ENCODE peak calls at places on chromosomes 13 and 19, in six cellular contexts. One of them, this sample, is unnamed.

GRCh38 chr19:51552996-51553725 is 17.9 kb upstream of the ZNF175 start:
- DNase-seq in heart right ventricle: peak
- DNase-seq in pancreas: peak
- DNase-seq in cardiac fibroblast: peak
- DNase-seq in IMR-90: peak
- DNase-seq in lower lobe of right lung: peak
- DNase-seq in this sample: peak

GRCh38 chr13:51524846-51525566 is 59.3 kb upstream of the WDFY2 start:
- DNase-seq in pancreas: no peak
- DNase-seq in lower lobe of right lung: no peak
- DNase-seq in heart right ventricle: no peak
- DNase-seq in IMR-90: peak
- DNase-seq in cardiac fibroblast: peak
- DNase-seq in this sample: peak

GRCh38 chr13:23322353-23323336 is 110.9 kb downstream of the SACS start:
- DNase-seq in cardiac fibroblast: no peak
- DNase-seq in IMR-90: peak
- DNase-seq in pancreas: no peak
- DNase-seq in heart right ventricle: no peak
- DNase-seq in lower lobe of right lung: no peak
- DNase-seq in this sample: no peak

GRCh38 chr13:23578411-23579071 is 8.3 kb downstream of the TNFRSF19 start:
- DNase-seq in pancreas: peak
- DNase-seq in cardiac fibroblast: peak
- DNase-seq in IMR-90: peak
- DNase-seq in heart right ventricle: peak
- DNase-seq in lower lobe of right lung: peak
- DNase-seq in this sample: peak

GRCh38 chr13:38686635-38687245 is at the start of gene FREM2:
- DNase-seq in cardiac fibroblast: peak
- DNase-seq in lower lobe of right lung: peak
- DNase-seq in IMR-90: no peak
- DNase-seq in pancreas: peak
- DNase-seq in heart right ventricle: no peak
- DNase-seq in this sample: no peak

GRCh38 chr13:94233401-94233800 is 246.1 kb downstream of the DCT start:
- DNase-seq in lower lobe of right lung: no peak
- DNase-seq in cardiac fibroblast: peak
- DNase-seq in pancreas: no peak
- DNase-seq in IMR-90: peak
- DNase-seq in heart right ventricle: peak
- DNase-seq in this sample: peak

GRCh38 chr19:38880076-38880881 is 2.2 kb upstream of the RINL start:
- DNase-seq in pancreas: no peak
- DNase-seq in lower lobe of right lung: no peak
- DNase-seq in heart right ventricle: no peak
- DNase-seq in IMR-90: no peak
- DNase-seq in cardiac fibroblast: no peak
- DNase-seq in this sample: no peak

GRCh38 chr19:29806098-29806866 is 5.5 kb upstream of the CCNE1 start:
- DNase-seq in lower lobe of right lung: peak
- DNase-seq in cardiac fibroblast: peak
- DNase-seq in IMR-90: peak
- DNase-seq in pancreas: no peak
- DNase-seq in heart right ventricle: peak
- DNase-seq in this sample: peak

GRCh38 chr13:109971006-109971744 is 184.8 kb upstream of the IRS2 start:
- DNase-seq in lower lobe of right lung: no peak
- DNase-seq in IMR-90: no peak
- DNase-seq in heart right ventricle: no peak
- DNase-seq in cardiac fibroblast: no peak
- DNase-seq in pancreas: no peak
- DNase-seq in this sample: no peak

GRCh38 chr13:107422421-107422820 is 792.9 kb downstream of the LIG4 start:
- DNase-seq in cardiac fibroblast: no peak
- DNase-seq in heart right ventricle: no peak
- DNase-seq in pancreas: no peak
- DNase-seq in IMR-90: no peak
- DNase-seq in lower lobe of right lung: no peak
- DNase-seq in this sample: no peak

GRCh38 chr19:39843919-39844793 is 2.0 kb downstream of the FBL start:
- DNase-seq in lower lobe of right lung: no peak
- DNase-seq in heart right ventricle: no peak
- DNase-seq in IMR-90: peak
- DNase-seq in cardiac fibroblast: peak
- DNase-seq in pancreas: no peak
- DNase-seq in this sample: peak

GRCh38 chr19:7877249-7877836 is 3.2 kb upstream of the PRR36 start:
- DNase-seq in cardiac fibroblast: peak
- DNase-seq in IMR-90: no peak
- DNase-seq in pancreas: no peak
- DNase-seq in heart right ventricle: no peak
- DNase-seq in lower lobe of right lung: no peak
- DNase-seq in this sample: no peak

GRCh38 chr13:73578251-73578875 is 519.6 kb downstream of the KLF5 start:
- DNase-seq in lower lobe of right lung: no peak
- DNase-seq in heart right ventricle: no peak
- DNase-seq in IMR-90: peak
- DNase-seq in cardiac fibroblast: peak
- DNase-seq in pancreas: no peak
- DNase-seq in this sample: peak

GRCh38 chr19:19217110-19217509 is 5.4 kb downstream of the NCAN start:
- DNase-seq in IMR-90: peak
- DNase-seq in lower lobe of right lung: no peak
- DNase-seq in heart right ventricle: no peak
- DNase-seq in pancreas: no peak
- DNase-seq in cardiac fibroblast: peak
- DNase-seq in this sample: peak

GRCh38 chr13:111898956-111899713 is 167.8 kb upstream of the SOX1 start:
- DNase-seq in IMR-90: no peak
- DNase-seq in cardiac fibroblast: no peak
- DNase-seq in heart right ventricle: no peak
- DNase-seq in lower lobe of right lung: no peak
- DNase-seq in pancreas: no peak
- DNase-seq in this sample: no peak

GRCh38 chr13:52851153-52851962 is 2.9 kb upstream of the PCDH8 start:
- DNase-seq in lower lobe of right lung: peak
- DNase-seq in heart right ventricle: peak
- DNase-seq in cardiac fibroblast: peak
- DNase-seq in pancreas: peak
- DNase-seq in IMR-90: no peak
- DNase-seq in this sample: peak

GRCh38 chr13:80196756-80197155 is 144.2 kb downstream of the SPRY2 start:
- DNase-seq in lower lobe of right lung: no peak
- DNase-seq in cardiac fibroblast: peak
- DNase-seq in IMR-90: peak
- DNase-seq in pancreas: no peak
- DNase-seq in heart right ventricle: no peak
- DNase-seq in this sample: no peak

GRCh38 chr19:35501684-35502083 is 11.4 kb upstream of the KRTDAP start:
- DNase-seq in IMR-90: no peak
- DNase-seq in heart right ventricle: no peak
- DNase-seq in lower lobe of right lung: no peak
- DNase-seq in pancreas: no peak
- DNase-seq in cardiac fibroblast: no peak
- DNase-seq in this sample: no peak

GRCh38 chr19:48962029-48962848 is 2.9 kb upstream of the FTL start:
- DNase-seq in IMR-90: no peak
- DNase-seq in lower lobe of right lung: peak
- DNase-seq in pancreas: no peak
- DNase-seq in heart right ventricle: peak
- DNase-seq in cardiac fibroblast: peak
- DNase-seq in this sample: no peak

GRCh38 chr13:103371271-103371670 is 305.1 kb upstream of the SLC10A2 start:
- DNase-seq in lower lobe of right lung: no peak
- DNase-seq in pancreas: no peak
- DNase-seq in heart right ventricle: no peak
- DNase-seq in IMR-90: no peak
- DNase-seq in cardiac fibroblast: peak
- DNase-seq in this sample: no peak

GRCh38 chr13:64078480-64078936 is 2662.9 kb upstream of the PCDH20 start:
- DNase-seq in cardiac fibroblast: no peak
- DNase-seq in lower lobe of right lung: no peak
- DNase-seq in pancreas: no peak
- DNase-seq in heart right ventricle: no peak
- DNase-seq in IMR-90: no peak
- DNase-seq in this sample: no peak

GRCh38 chr19:48926909-48927308 is 6.6 kb upstream of the DHDH start:
- DNase-seq in heart right ventricle: peak
- DNase-seq in lower lobe of right lung: peak
- DNase-seq in IMR-90: peak
- DNase-seq in pancreas: no peak
- DNase-seq in cardiac fibroblast: peak
- DNase-seq in this sample: peak

GRCh38 chr13:46211116-46211515 is 612 bp upstream of the LRRC63 start:
- DNase-seq in heart right ventricle: no peak
- DNase-seq in lower lobe of right lung: no peak
- DNase-seq in pancreas: no peak
- DNase-seq in cardiac fibroblast: peak
- DNase-seq in IMR-90: no peak
- DNase-seq in this sample: peak

GRCh38 chr13:99064624-99065249 is 86.9 kb upstream of the DOCK9 start:
- DNase-seq in lower lobe of right lung: no peak
- DNase-seq in IMR-90: no peak
- DNase-seq in pancreas: no peak
- DNase-seq in heart right ventricle: no peak
- DNase-seq in cardiac fibroblast: no peak
- DNase-seq in this sample: no peak

GRCh38 chr19:56015756-56016155 is 29.2 kb downstream of the NLRP5 start:
- DNase-seq in lower lobe of right lung: no peak
- DNase-seq in pancreas: no peak
- DNase-seq in heart right ventricle: no peak
- DNase-seq in cardiac fibroblast: peak
- DNase-seq in IMR-90: no peak
- DNase-seq in this sample: no peak

GRCh38 chr19:40605201-40605971 is 4.2 kb downstream of the LTBP4 start:
- DNase-seq in cardiac fibroblast: peak
- DNase-seq in pancreas: peak
- DNase-seq in lower lobe of right lung: peak
- DNase-seq in IMR-90: peak
- DNase-seq in heart right ventricle: peak
- DNase-seq in this sample: peak

DNA sequence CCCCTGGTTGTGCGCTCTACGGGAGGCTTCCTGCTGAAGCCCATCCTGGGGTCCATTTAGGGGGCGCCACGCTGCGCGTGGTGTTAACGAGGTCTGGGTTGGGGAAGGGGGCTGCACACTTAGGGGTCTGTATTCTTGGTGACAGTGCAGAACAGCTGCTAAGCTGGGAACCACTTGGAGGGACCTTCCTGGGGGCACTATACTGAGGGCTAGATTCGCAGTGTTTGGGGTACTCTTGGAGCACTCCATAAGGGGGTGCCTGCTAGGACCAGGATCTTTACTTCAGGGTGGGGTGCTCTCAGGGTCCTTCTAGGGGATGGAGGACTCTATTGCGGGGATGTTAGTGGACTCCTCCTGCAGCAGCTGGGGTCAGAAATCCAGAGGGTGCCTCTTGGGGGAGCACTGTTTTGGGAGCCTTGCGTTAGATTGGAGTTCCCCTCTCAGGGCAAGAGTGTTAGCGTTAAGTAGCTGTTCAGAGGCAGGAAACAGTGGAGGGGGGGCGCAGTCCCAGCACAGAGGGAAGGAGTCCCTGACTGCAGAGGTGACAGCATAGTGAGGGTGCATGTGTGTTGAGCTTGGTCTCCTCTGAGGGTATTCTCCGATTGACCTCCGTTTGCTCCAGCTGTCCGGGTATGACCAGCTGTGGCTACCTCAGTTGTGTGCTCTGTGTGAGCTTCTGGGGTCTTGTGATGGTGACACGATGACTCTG is 1.1 kb downstream of the PDE4A start:
- DNase-seq in pancreas: no peak
- DNase-seq in heart right ventricle: no peak
- DNase-seq in lower lobe of right lung: no peak
- DNase-seq in cardiac fibroblast: no peak
- DNase-seq in IMR-90: no peak
- DNase-seq in this sample: no peak
- TF ChIP-seq CTCF in pancreas: no peak
- TF ChIP-seq CTCF in heart right ventricle: no peak
- TF ChIP-seq CTCF in lower lobe of right lung: no peak
- TF ChIP-seq CTCF in cardiac fibroblast: no peak
- TF ChIP-seq CTCF in IMR-90: no peak
- TF ChIP-seq CTCF in this sample: no peak

GRCh38 chr19:13100871-13101589 is 1.6 kb downstream of the LYL1 start:
- DNase-seq in lower lobe of right lung: no peak
- DNase-seq in heart right ventricle: no peak
- DNase-seq in IMR-90: no peak
- DNase-seq in pancreas: no peak
- DNase-seq in cardiac fibroblast: no peak
- DNase-seq in this sample: no peak
- H3K4me3 ChIP-seq in lower lobe of right lung: peak
- H3K4me3 ChIP-seq in heart right ventricle: peak
- H3K4me3 ChIP-seq in IMR-90: no peak
- H3K4me3 ChIP-seq in pancreas: no peak
- H3K4me3 ChIP-seq in cardiac fibroblast: no peak
- H3K4me3 ChIP-seq in this sample: no peak

DNA sequence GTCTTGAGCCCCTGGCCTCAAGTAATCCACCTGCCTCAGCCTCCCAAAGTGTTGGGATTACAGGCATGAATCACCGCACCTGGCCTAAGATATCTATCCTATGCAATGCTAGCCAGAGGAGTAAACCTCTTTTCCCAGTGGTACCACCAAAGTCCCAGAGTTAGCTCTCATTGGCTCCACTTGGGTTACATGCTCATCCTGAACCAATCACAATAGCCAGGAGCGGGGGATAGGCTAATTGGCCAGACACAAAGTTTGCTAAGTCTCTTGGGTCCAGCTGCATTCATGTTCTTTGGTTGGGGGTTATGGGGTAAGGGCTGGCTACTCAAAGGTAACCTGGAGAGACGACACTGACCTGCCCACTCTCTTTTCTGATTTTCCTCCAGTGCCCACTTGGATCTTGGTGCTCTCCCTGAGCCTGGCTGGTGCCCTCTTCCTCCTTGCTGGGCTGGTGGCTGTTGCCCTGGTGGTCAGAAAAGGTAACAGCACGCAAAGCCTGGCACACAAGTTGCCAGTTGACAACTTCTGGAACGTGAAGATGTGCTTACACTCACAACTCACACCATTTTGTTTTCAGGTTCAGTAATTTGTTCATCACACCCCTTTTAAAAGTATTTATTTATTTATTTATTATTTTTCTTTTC is 7.8 kb downstream of the C19orf38 start:
- DNase-seq in cardiac fibroblast: peak
- DNase-seq in pancreas: peak
- DNase-seq in IMR-90: no peak
- DNase-seq in heart right ventricle: no peak
- DNase-seq in lower lobe of right lung: no peak
- DNase-seq in this sample: no peak
- TF ChIP-seq CTCF in cardiac fibroblast: peak
- TF ChIP-seq CTCF in pancreas: peak
- TF ChIP-seq CTCF in IMR-90: peak
- TF ChIP-seq CTCF in heart right ventricle: peak
- TF ChIP-seq CTCF in lower lobe of right lung: peak
- TF ChIP-seq CTCF in this sample: peak

DNA sequence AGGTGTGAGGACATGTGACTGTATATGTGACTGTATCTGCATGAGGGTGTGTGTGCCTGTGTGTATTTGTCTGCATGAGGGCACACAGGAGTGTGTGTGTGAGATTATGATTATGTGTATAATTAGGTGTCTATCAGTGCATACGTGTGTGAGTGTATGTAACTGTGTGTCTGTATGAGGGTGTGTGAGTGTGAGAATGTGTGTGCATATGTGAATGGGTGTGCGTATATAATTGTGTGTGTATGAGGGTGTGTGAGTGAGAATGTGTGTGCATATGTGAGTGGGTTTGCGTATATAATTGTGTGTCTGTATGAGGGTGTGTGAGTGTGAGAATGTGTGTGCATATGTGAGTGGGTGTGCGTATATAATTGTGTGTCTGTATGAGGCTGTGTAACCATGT is 3.0 kb upstream of the ACSBG2 start:
- DNase-seq in heart right ventricle: no peak
- DNase-seq in lower lobe of right lung: no peak
- DNase-seq in IMR-90: no peak
- DNase-seq in cardiac fibroblast: no peak
- DNase-seq in pancreas: no peak
- DNase-seq in this sample: no peak
- H3K4me3 ChIP-seq in heart right ventricle: no peak
- H3K4me3 ChIP-seq in lower lobe of right lung: no peak
- H3K4me3 ChIP-seq in IMR-90: no peak
- H3K4me3 ChIP-seq in cardiac fibroblast: no peak
- H3K4me3 ChIP-seq in pancreas: no peak
- H3K4me3 ChIP-seq in this sample: no peak

This sample was measured in fibroblast of the aortic adventitia.